ENCODE peak calls at places on chromosomes 2 and 18, in ten cellular contexts. One of them, this sample, is unnamed.

GRCh38 chr2:144943986-144944385 is 424.1 kb upstream of the ZEB2 start:
- DNase-seq in small intestine: no peak
- DNase-seq in cardiac fibroblast: peak
- DNase-seq in AG04449: peak
- DNase-seq in amniotic stem cell: no peak
- DNase-seq in left kidney: no peak
- DNase-seq in iris pigment epithelial cell: peak
- DNase-seq in EL: peak
- DNase-seq in AG09319: no peak
- DNase-seq in MV-4-11: no peak
- DNase-seq in this sample: peak

GRCh38 chr2:84631047-84631446 is 114.7 kb downstream of the DNAH6 start:
- DNase-seq in small intestine: peak
- DNase-seq in cardiac fibroblast: peak
- DNase-seq in AG04449: no peak
- DNase-seq in amniotic stem cell: no peak
- DNase-seq in left kidney: peak
- DNase-seq in iris pigment epithelial cell: peak
- DNase-seq in EL: peak
- DNase-seq in AG09319: peak
- DNase-seq in MV-4-11: no peak
- DNase-seq in this sample: peak

GRCh38 chr2:216115224-216115582 is 6.1 kb downstream of the XRCC5 start:
- DNase-seq in small intestine: no peak
- DNase-seq in cardiac fibroblast: no peak
- DNase-seq in AG04449: no peak
- DNase-seq in amniotic stem cell: no peak
- DNase-seq in left kidney: peak
- DNase-seq in iris pigment epithelial cell: no peak
- DNase-seq in EL: no peak
- DNase-seq in AG09319: no peak
- DNase-seq in MV-4-11: peak
- DNase-seq in this sample: no peak

GRCh38 chr2:202035089-202035940 is 1.7 kb downstream of the FZD7 start:
- DNase-seq in small intestine: no peak
- DNase-seq in cardiac fibroblast: peak
- DNase-seq in AG04449: no peak
- DNase-seq in amniotic stem cell: peak
- DNase-seq in left kidney: peak
- DNase-seq in iris pigment epithelial cell: peak
- DNase-seq in EL: peak
- DNase-seq in AG09319: peak
- DNase-seq in MV-4-11: no peak
- DNase-seq in this sample: peak

GRCh38 chr2:156456616-156457015 is 20.4 kb downstream of the GPD2 start:
- DNase-seq in small intestine: no peak
- DNase-seq in cardiac fibroblast: no peak
- DNase-seq in AG04449: no peak
- DNase-seq in amniotic stem cell: no peak
- DNase-seq in left kidney: no peak
- DNase-seq in iris pigment epithelial cell: no peak
- DNase-seq in EL: no peak
- DNase-seq in AG09319: peak
- DNase-seq in MV-4-11: no peak
- DNase-seq in this sample: no peak

GRCh38 chr2:28422903-28423741 is 30.5 kb downstream of the FOSL2 start:
- DNase-seq in small intestine: no peak
- DNase-seq in cardiac fibroblast: no peak
- DNase-seq in AG04449: no peak
- DNase-seq in amniotic stem cell: no peak
- DNase-seq in left kidney: no peak
- DNase-seq in iris pigment epithelial cell: no peak
- DNase-seq in EL: peak
- DNase-seq in AG09319: no peak
- DNase-seq in MV-4-11: no peak
- DNase-seq in this sample: no peak

GRCh38 chr18:13218376-13219011 is at the start of gene LDLRAD4:
- DNase-seq in small intestine: peak
- DNase-seq in cardiac fibroblast: peak
- DNase-seq in AG04449: no peak
- DNase-seq in amniotic stem cell: no peak
- DNase-seq in left kidney: peak
- DNase-seq in iris pigment epithelial cell: no peak
- DNase-seq in EL: no peak
- DNase-seq in AG09319: no peak
- DNase-seq in MV-4-11: peak
- DNase-seq in this sample: no peak

GRCh38 chr2:221674446-221674845 is 102.3 kb upstream of the EPHA4 start:
- DNase-seq in small intestine: no peak
- DNase-seq in cardiac fibroblast: no peak
- DNase-seq in AG04449: no peak
- DNase-seq in amniotic stem cell: no peak
- DNase-seq in left kidney: no peak
- DNase-seq in iris pigment epithelial cell: no peak
- DNase-seq in EL: peak
- DNase-seq in AG09319: no peak
- DNase-seq in MV-4-11: no peak
- DNase-seq in this sample: no peak

GRCh38 chr2:47118581-47118980 is 36.5 kb downstream of the STPG4 start:
- DNase-seq in small intestine: no peak
- DNase-seq in cardiac fibroblast: no peak
- DNase-seq in AG04449: no peak
- DNase-seq in amniotic stem cell: no peak
- DNase-seq in left kidney: no peak
- DNase-seq in iris pigment epithelial cell: no peak
- DNase-seq in EL: no peak
- DNase-seq in AG09319: no peak
- DNase-seq in MV-4-11: no peak
- DNase-seq in this sample: no peak

GRCh38 chr2:20654414-20654813 is 3.5 kb upstream of the HS1BP3 start:
- DNase-seq in small intestine: no peak
- DNase-seq in cardiac fibroblast: no peak
- DNase-seq in AG04449: no peak
- DNase-seq in amniotic stem cell: no peak
- DNase-seq in left kidney: no peak
- DNase-seq in iris pigment epithelial cell: no peak
- DNase-seq in EL: no peak
- DNase-seq in AG09319: no peak
- DNase-seq in MV-4-11: peak
- DNase-seq in this sample: no peak

GRCh38 chr2:160741271-160741670 is 247.7 kb upstream of the RBMS1 start:
- DNase-seq in small intestine: no peak
- DNase-seq in cardiac fibroblast: no peak
- DNase-seq in AG04449: no peak
- DNase-seq in amniotic stem cell: no peak
- DNase-seq in left kidney: no peak
- DNase-seq in iris pigment epithelial cell: no peak
- DNase-seq in EL: no peak
- DNase-seq in AG09319: no peak
- DNase-seq in MV-4-11: no peak
- DNase-seq in this sample: no peak

GRCh38 chr2:175107146-175107545 is 60.9 kb downstream of the ATF2 start:
- DNase-seq in small intestine: no peak
- DNase-seq in cardiac fibroblast: no peak
- DNase-seq in AG04449: peak
- DNase-seq in amniotic stem cell: no peak
- DNase-seq in left kidney: no peak
- DNase-seq in iris pigment epithelial cell: no peak
- DNase-seq in EL: peak
- DNase-seq in AG09319: no peak
- DNase-seq in MV-4-11: no peak
- DNase-seq in this sample: no peak

GRCh38 chr18:23204589-23205235 is 69.4 kb downstream of the CABLES1 start:
- DNase-seq in small intestine: no peak
- DNase-seq in cardiac fibroblast: peak
- DNase-seq in AG04449: no peak
- DNase-seq in amniotic stem cell: no peak
- DNase-seq in left kidney: no peak
- DNase-seq in iris pigment epithelial cell: no peak
- DNase-seq in EL: no peak
- DNase-seq in AG09319: no peak
- DNase-seq in MV-4-11: no peak
- DNase-seq in this sample: no peak

GRCh38 chr18:22324191-22325131 is 93.3 kb downstream of the CTAGE1 start:
- DNase-seq in small intestine: peak
- DNase-seq in cardiac fibroblast: peak
- DNase-seq in AG04449: no peak
- DNase-seq in amniotic stem cell: no peak
- DNase-seq in left kidney: peak
- DNase-seq in iris pigment epithelial cell: peak
- DNase-seq in EL: peak
- DNase-seq in AG09319: no peak
- DNase-seq in MV-4-11: no peak
- DNase-seq in this sample: peak

GRCh38 chr18:44788334-44788733 is 107.6 kb downstream of the SETBP1 start:
- DNase-seq in small intestine: no peak
- DNase-seq in cardiac fibroblast: no peak
- DNase-seq in AG04449: no peak
- DNase-seq in amniotic stem cell: no peak
- DNase-seq in left kidney: peak
- DNase-seq in iris pigment epithelial cell: no peak
- DNase-seq in EL: no peak
- DNase-seq in AG09319: no peak
- DNase-seq in MV-4-11: no peak
- DNase-seq in this sample: no peak

GRCh38 chr2:176164803-176165597 is 7.9 kb downstream of the HOXD3 start:
- DNase-seq in small intestine: no peak
- DNase-seq in cardiac fibroblast: no peak
- DNase-seq in AG04449: no peak
- DNase-seq in amniotic stem cell: no peak
- DNase-seq in left kidney: peak
- DNase-seq in iris pigment epithelial cell: no peak
- DNase-seq in EL: no peak
- DNase-seq in AG09319: no peak
- DNase-seq in MV-4-11: no peak
- DNase-seq in this sample: no peak

GRCh38 chr2:105592288-105592687 is 152.4 kb upstream of the NCK2 start:
- DNase-seq in small intestine: no peak
- DNase-seq in cardiac fibroblast: no peak
- DNase-seq in AG04449: no peak
- DNase-seq in amniotic stem cell: no peak
- DNase-seq in left kidney: peak
- DNase-seq in iris pigment epithelial cell: no peak
- DNase-seq in EL: no peak
- DNase-seq in AG09319: no peak
- DNase-seq in MV-4-11: no peak
- DNase-seq in this sample: no peak

GRCh38 chr18:24027156-24027555 is 12.6 kb downstream of the TTC39C start:
- DNase-seq in small intestine: no peak
- DNase-seq in cardiac fibroblast: peak
- DNase-seq in AG04449: peak
- DNase-seq in amniotic stem cell: no peak
- DNase-seq in left kidney: no peak
- DNase-seq in iris pigment epithelial cell: peak
- DNase-seq in EL: peak
- DNase-seq in AG09319: peak
- DNase-seq in MV-4-11: peak
- DNase-seq in this sample: peak

GRCh38 chr2:163717993-163718680 is 17.7 kb downstream of the FIGN start:
- DNase-seq in small intestine: no peak
- DNase-seq in cardiac fibroblast: peak
- DNase-seq in AG04449: no peak
- DNase-seq in amniotic stem cell: no peak
- DNase-seq in left kidney: peak
- DNase-seq in iris pigment epithelial cell: no peak
- DNase-seq in EL: no peak
- DNase-seq in AG09319: no peak
- DNase-seq in MV-4-11: no peak
- DNase-seq in this sample: peak

GRCh38 chr2:16386431-16386830 is 279.2 kb downstream of the CYRIA start:
- DNase-seq in small intestine: no peak
- DNase-seq in cardiac fibroblast: no peak
- DNase-seq in AG04449: no peak
- DNase-seq in amniotic stem cell: no peak
- DNase-seq in left kidney: peak
- DNase-seq in iris pigment epithelial cell: no peak
- DNase-seq in EL: no peak
- DNase-seq in AG09319: no peak
- DNase-seq in MV-4-11: no peak
- DNase-seq in this sample: no peak

GRCh38 chr18:72208920-72209676 is 335.0 kb downstream of the CBLN2 start:
- DNase-seq in small intestine: no peak
- DNase-seq in cardiac fibroblast: no peak
- DNase-seq in AG04449: no peak
- DNase-seq in amniotic stem cell: no peak
- DNase-seq in left kidney: no peak
- DNase-seq in iris pigment epithelial cell: no peak
- DNase-seq in EL: no peak
- DNase-seq in AG09319: no peak
- DNase-seq in MV-4-11: no peak
- DNase-seq in this sample: no peak

GRCh38 chr2:100548771-100549170 is 14.0 kb upstream of the PDCL3 start:
- DNase-seq in small intestine: no peak
- DNase-seq in cardiac fibroblast: no peak
- DNase-seq in AG04449: no peak
- DNase-seq in amniotic stem cell: no peak
- DNase-seq in left kidney: no peak
- DNase-seq in iris pigment epithelial cell: no peak
- DNase-seq in EL: no peak
- DNase-seq in AG09319: no peak
- DNase-seq in MV-4-11: no peak
- DNase-seq in this sample: no peak

GRCh38 chr2:221455214-221455613 is 116.9 kb downstream of the EPHA4 start:
- DNase-seq in small intestine: no peak
- DNase-seq in cardiac fibroblast: no peak
- DNase-seq in AG04449: no peak
- DNase-seq in amniotic stem cell: no peak
- DNase-seq in left kidney: no peak
- DNase-seq in iris pigment epithelial cell: no peak
- DNase-seq in EL: no peak
- DNase-seq in AG09319: no peak
- DNase-seq in MV-4-11: no peak
- DNase-seq in this sample: peak

GRCh38 chr2:19504400-19505198 is 146.2 kb upstream of the OSR1 start:
- DNase-seq in small intestine: no peak
- DNase-seq in cardiac fibroblast: no peak
- DNase-seq in AG04449: no peak
- DNase-seq in amniotic stem cell: no peak
- DNase-seq in left kidney: peak
- DNase-seq in iris pigment epithelial cell: no peak
- DNase-seq in EL: no peak
- DNase-seq in AG09319: no peak
- DNase-seq in MV-4-11: no peak
- DNase-seq in this sample: no peak

GRCh38 chr2:32355976-32356734 is 668 bp upstream of the BIRC6 start:
- DNase-seq in small intestine: no peak
- DNase-seq in cardiac fibroblast: no peak
- DNase-seq in AG04449: no peak
- DNase-seq in amniotic stem cell: no peak
- DNase-seq in left kidney: no peak
- DNase-seq in iris pigment epithelial cell: no peak
- DNase-seq in EL: no peak
- DNase-seq in AG09319: no peak
- DNase-seq in MV-4-11: no peak
- DNase-seq in this sample: no peak

GRCh38 chr2:85549826-85550225 is 10.9 kb downstream of the MAT2A start:
- DNase-seq in small intestine: no peak
- DNase-seq in cardiac fibroblast: peak
- DNase-seq in AG04449: peak
- DNase-seq in amniotic stem cell: peak
- DNase-seq in left kidney: peak
- DNase-seq in iris pigment epithelial cell: peak
- DNase-seq in EL: peak
- DNase-seq in AG09319: peak
- DNase-seq in MV-4-11: no peak
- DNase-seq in this sample: peak

GRCh38 chr2:144431384-144431783 is 88.5 kb downstream of the ZEB2 start:
- DNase-seq in small intestine: no peak
- DNase-seq in cardiac fibroblast: no peak
- DNase-seq in AG04449: no peak
- DNase-seq in amniotic stem cell: no peak
- DNase-seq in left kidney: peak
- DNase-seq in iris pigment epithelial cell: no peak
- DNase-seq in EL: no peak
- DNase-seq in AG09319: no peak
- DNase-seq in MV-4-11: no peak
- DNase-seq in this sample: no peak

GRCh38 chr18:77167276-77167675 is 34.7 kb upstream of the MBP start:
- DNase-seq in small intestine: no peak
- DNase-seq in cardiac fibroblast: no peak
- DNase-seq in AG04449: no peak
- DNase-seq in amniotic stem cell: no peak
- DNase-seq in left kidney: no peak
- DNase-seq in iris pigment epithelial cell: no peak
- DNase-seq in EL: no peak
- DNase-seq in AG09319: peak
- DNase-seq in MV-4-11: no peak
- DNase-seq in this sample: peak

This sample was measured in fibroblast of the aortic adventitia.